ENCODE peak calls at places on chromosome 9, in nine cellular contexts. S is psoas muscle, Q is heart left ventricle, V is H9, N is right lobe of liver, D is A673, B is cardiac muscle cell, J is tibial nerve, M is breast epithelium. I is an unnamed sample. For H3K4me1, the result is how much of the 10 kb centered on the place peaks cover.

GRCh38 chr9:107213561-107214028 is 69.5 kb upstream of the RAD23B start:
- DNase-seq in S (no peak), Q (no peak), V (no peak), N (no peak), D (peak), B (peak), J (no peak), M (no peak), I (peak)

GRCh38 chr9:99235874-99236627 is 14.0 kb downstream of the SEC61B start:
- DNase-seq in S (no peak), Q (no peak), V (no peak), N (no peak), D (no peak), B (no peak), J (no peak), M (no peak), I (no peak)

GRCh38 chr9:103977163-103977562 is 116.9 kb upstream of the SMC2 start:
- DNase-seq in S (no peak), Q (no peak), V (no peak), N (no peak), D (no peak), B (no peak), J (no peak), M (no peak), I (no peak)

GRCh38 chr9:35871514-35871913 is 1.3 kb upstream of the OR13J1 start:
- DNase-seq in S (no peak), Q (no peak), V (no peak), N (no peak), D (no peak), B (no peak), J (no peak), M (peak), I (no peak)

GRCh38 chr9:128254855-128255759 is 20.7 kb downstream of the GOLGA2 start:
- DNase-seq in S (peak), Q (peak), V (peak), N (peak), D (peak), B (peak), J (no peak), M (no peak), I (peak)

GRCh38 chr9:38227656-38228055 is 158.6 kb upstream of the SHB start:
- DNase-seq in S (no peak), Q (no peak), V (no peak), N (no peak), D (peak), B (peak), J (no peak), M (peak), I (no peak)

GRCh38 chr9:98255064-98255577 is 328 bp downstream of the TBC1D2 start:
- DNase-seq in S (no peak), Q (peak), V (no peak), N (no peak), D (peak), B (peak), J (no peak), M (no peak), I (no peak)

GRCh38 chr9:70792796-70793195 is 328.6 kb downstream of the TRPM3 start:
- DNase-seq in S (no peak), Q (no peak), V (no peak), N (no peak), D (no peak), B (no peak), J (no peak), M (no peak), I (no peak)

GRCh38 chr9:114503522-114504340 is 1.5 kb downstream of the WHRN start:
- DNase-seq in S (no peak), Q (no peak), V (no peak), N (no peak), D (no peak), B (no peak), J (no peak), M (no peak), I (no peak)

GRCh38 chr9:21454149-21454548 is 13.9 kb downstream of the IFNA1 start:
- DNase-seq in S (no peak), Q (no peak), V (no peak), N (no peak), D (no peak), B (peak), J (no peak), M (no peak), I (no peak)

GRCh38 chr9:111621895-111622480 is 9.1 kb upstream of the DNAJC25 start:
- DNase-seq in S (no peak), Q (no peak), V (no peak), N (no peak), D (peak), B (peak), J (no peak), M (no peak), I (peak)

GRCh38 chr9:35014517-35014916 is 25.0 kb downstream of the DNAJB5 start:
- DNase-seq in S (no peak), Q (no peak), V (no peak), N (no peak), D (no peak), B (no peak), J (no peak), M (no peak), I (no peak)

GRCh38 chr9:114953917-114954316 is 23.5 kb upstream of the TNFSF8 start:
- DNase-seq in S (no peak), Q (peak), V (no peak), N (no peak), D (peak), B (peak), J (no peak), M (peak), I (no peak)

GRCh38 chr9:22469928-22470544 is 23.4 kb downstream of the DMRTA1 start:
- DNase-seq in S (no peak), Q (no peak), V (peak), N (no peak), D (peak), B (peak), J (no peak), M (no peak), I (peak)

GRCh38 chr9:93670208-93671029 is 94.0 kb downstream of the PHF2 start:
- DNase-seq in S (peak), Q (no peak), V (peak), N (peak), D (peak), B (peak), J (peak), M (peak), I (peak)

GRCh38 chr9:127158995-127159801 is 36.8 kb upstream of the ANGPTL2 start:
- DNase-seq in S (peak), Q (peak), V (peak), N (peak), D (peak), B (peak), J (peak), M (peak), I (peak)

GRCh38 chr9:11871832-11872231 is 821.4 kb upstream of the TYRP1 start:
- DNase-seq in S (no peak), Q (no peak), V (no peak), N (no peak), D (no peak), B (no peak), J (no peak), M (no peak), I (no peak)

GRCh38 chr9:6645153-6646027 is at the start of gene GLDC:
- DNase-seq in S (peak), Q (peak), V (peak), N (peak), D (peak), B (peak), J (no peak), M (peak), I (peak)

GRCh38 chr9:35820076-35820475 is 5.2 kb upstream of the HINT2 start:
- DNase-seq in S (no peak), Q (no peak), V (no peak), N (no peak), D (no peak), B (peak), J (no peak), M (no peak), I (no peak)

GRCh38 chr9:93968451-93969327 is 13.5 kb upstream of the BARX1 start:
- DNase-seq in S (no peak), Q (no peak), V (peak), N (no peak), D (no peak), B (no peak), J (no peak), M (no peak), I (peak)

GRCh38 chr9:99127372-99128132 is 22.6 kb downstream of the TGFBR1 start:
- DNase-seq in S (no peak), Q (no peak), V (no peak), N (no peak), D (no peak), B (no peak), J (no peak), M (no peak), I (no peak)

GRCh38 chr9:34380034-34380510 is 3.4 kb upstream of the MYORG start:
- DNase-seq in S (no peak), Q (no peak), V (peak), N (peak), D (peak), B (peak), J (no peak), M (no peak), I (no peak)

GRCh38 chr9:97737429-97737828 is 40.3 kb upstream of the XPA start:
- DNase-seq in S (no peak), Q (no peak), V (peak), N (no peak), D (peak), B (no peak), J (no peak), M (no peak), I (peak)

GRCh38 chr9:111008148-111009075 is 29.9 kb downstream of the LPAR1 start:
- DNase-seq in S (no peak), Q (no peak), V (no peak), N (no peak), D (no peak), B (no peak), J (no peak), M (no peak), I (no peak)

GRCh38 chr9:114348906-114349482 is 19.3 kb downstream of the ORM2 start:
- DNase-seq in S (peak), Q (peak), V (peak), N (peak), D (peak), B (peak), J (peak), M (no peak), I (peak)

GRCh38 chr9:899440-900184 is 58.1 kb downstream of the DMRT1 start:
- DNase-seq in S (no peak), Q (no peak), V (no peak), N (no peak), D (no peak), B (no peak), J (no peak), M (no peak), I (no peak)

GRCh38 chr9:130368631-130369103 is 76.1 kb upstream of the ASS1 start:
- DNase-seq in S (no peak), Q (no peak), V (no peak), N (no peak), D (peak), B (no peak), J (no peak), M (no peak), I (peak)

GRCh38 chr9:101727621-101728524 is 10.6 kb downstream of the GRIN3A start:
- DNase-seq in S (no peak), Q (no peak), V (peak), N (no peak), D (peak), B (peak), J (no peak), M (no peak), I (peak)

DNA sequence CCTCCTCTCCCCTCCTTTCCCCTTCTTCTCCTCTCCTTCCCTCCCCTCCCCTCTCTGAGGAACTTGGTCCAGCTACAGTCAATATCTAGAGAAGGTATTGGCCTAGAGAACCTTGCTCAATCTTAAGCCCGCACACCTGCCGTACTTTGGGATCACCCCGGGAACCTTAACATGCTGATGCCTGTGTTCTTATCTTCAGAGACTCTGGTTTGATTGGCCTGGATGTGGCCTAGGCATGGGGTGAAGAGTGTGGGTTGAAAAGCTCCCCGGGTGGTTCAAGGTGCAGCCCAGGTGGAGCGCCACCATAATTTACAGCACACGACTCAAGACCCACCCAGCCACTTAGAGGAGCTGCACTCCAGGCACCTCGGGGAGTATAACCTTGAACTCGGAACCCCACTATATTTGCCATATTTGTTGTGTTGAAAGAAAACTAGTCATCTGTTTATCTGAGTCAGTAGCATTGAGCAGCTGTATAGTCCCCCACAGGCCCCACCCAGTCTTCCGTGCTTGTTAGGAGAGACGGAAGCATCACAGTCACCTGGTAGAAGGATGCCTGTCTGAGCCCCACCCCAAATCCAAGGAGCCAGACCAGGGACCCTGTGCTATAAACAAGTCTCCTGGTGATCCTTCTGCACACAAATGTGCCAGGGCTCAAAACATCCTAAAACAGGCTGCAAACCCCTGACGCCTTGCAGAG is 14.4 kb upstream of the PHF19 start:
- DNase-seq in S (no peak), Q (no peak), V (no peak), N (no peak), D (no peak), B (no peak), J (no peak), M (no peak), I (no peak)
- H3K4me1 ChIP-seq in S (under half), Q (under half), V (under half), N (under half), D (under half), B (under half), J (under half), M (under half), I (under half)

GRCh38 chr9:133347515-133347984 is 381 bp downstream of the MED22 start:
- DNase-seq in S (no peak), Q (peak), V (no peak), N (no peak), D (peak), B (no peak), J (no peak), M (no peak), I (peak)
- H3K4me1 ChIP-seq in S (under half), Q (under half), V (under half), N (under half), D (under half), B (under half), J (under half), M (under half), I (under half)

GRCh38 chr9:27367922-27368316 is 71.0 kb upstream of the EQTN start:
- DNase-seq in S (no peak), Q (no peak), V (no peak), N (no peak), D (no peak), B (no peak), J (no peak), M (no peak), I (no peak)
- H3K4me1 ChIP-seq in S (under half), Q (under half), V (under half), N (under half), D (under half), B (under half), J (under half), M (under half), I (under half)

GRCh38 chr9:131722260-131722659 is 17.6 kb downstream of the RAPGEF1 start:
- DNase-seq in S (no peak), Q (peak), V (no peak), N (no peak), D (no peak), B (no peak), J (no peak), M (no peak), I (no peak)
- H3K4me1 ChIP-seq in S (half or more), Q (under half), V (under half), N (under half), D (under half), B (under half), J (under half), M (under half), I (under half)